ENCODE peak calls at places on chromosomes 2 and 18, in six cellular contexts. F is H9, M is pancreas, Z is heart left ventricle, J is adrenal gland, L is esophagus squamous epithelium. D is an unnamed sample.

GRCh38 chr2:154427453-154427852 is 271.0 kb upstream of the KCNJ3 start:
- DNase-seq in M (no peak), F (no peak), L (no peak), J (no peak), Z (no peak), D (no peak)

GRCh38 chr2:115160523-115161521 is 718.4 kb downstream of the DPP10 start:
- DNase-seq in J (peak; percentile 62), M (peak; percentile 74), Z (no peak), F (peak; percentile 68), L (no peak), D (peak; percentile 6)

GRCh38 chr18:396251-396555 is 104.3 kb downstream of the COLEC12 start:
- DNase-seq in Z (no peak), M (no peak), L (no peak), J (no peak), F (no peak), D (no peak)

GRCh38 chr2:37802106-37802791 is 122.8 kb upstream of the RMDN2 start:
- DNase-seq in F (no peak), Z (no peak), L (no peak), M (no peak), J (no peak), D (no peak)

GRCh38 chr2:106542730-106543359 is 55.7 kb downstream of the CD8B2 start:
- DNase-seq in M (peak; percentile 42), L (no peak), Z (peak; percentile 45), J (peak; percentile 85), F (peak; percentile 73), D (peak; percentile 56)

GRCh38 chr2:12277305-12278034 is 439.3 kb upstream of the TRIB2 start:
- DNase-seq in F (no peak), Z (no peak), M (no peak), L (no peak), J (no peak), D (no peak)

GRCh38 chr2:128091691-128092050 is 671 bp downstream of the UGGT1 start:
- DNase-seq in L (no peak), F (no peak), M (no peak), J (no peak), Z (no peak), D (no peak)

GRCh38 chr2:110865188-110865587 is 132.8 kb downstream of the ACOXL start:
- DNase-seq in J (no peak), Z (no peak), M (no peak), L (no peak), F (no peak), D (no peak)

GRCh38 chr18:44568986-44569385 is 111.7 kb upstream of the SETBP1 start:
- DNase-seq in L (no peak), F (no peak), M (no peak), J (no peak), Z (no peak), D (no peak)

GRCh38 chr2:127566576-127566975 is 31.1 kb downstream of the MYO7B start:
- DNase-seq in F (peak; percentile 40), M (no peak), L (no peak), J (peak; percentile 37), Z (no peak), D (no peak)

GRCh38 chr2:197208029-197208428 is 102.6 kb downstream of the ANKRD44 start:
- DNase-seq in M (no peak), J (no peak), Z (no peak), L (no peak), F (no peak), D (no peak)

GRCh38 chr2:127032601-127033000 is 74.4 kb downstream of the BIN1 start:
- DNase-seq in M (no peak), Z (no peak), F (no peak), L (no peak), J (no peak), D (no peak)

GRCh38 chr2:75074228-75074627 is 115.8 kb downstream of the POLE4 start:
- DNase-seq in M (no peak), Z (no peak), L (no peak), J (no peak), F (no peak), D (no peak)

GRCh38 chr2:211455225-211455841 is 898.9 kb downstream of the CPS1 start:
- DNase-seq in F (peak; percentile 41), Z (no peak), L (no peak), J (peak; percentile 68), M (no peak), D (peak; percentile 49)

GRCh38 chr2:27322301-27322765 is 564 bp downstream of the MPV17 start:
- DNase-seq in J (peak; percentile 69), M (peak; percentile 32), F (no peak), Z (peak; percentile 25), L (no peak), D (no peak)

GRCh38 chr18:47260138-47260923 is 8.9 kb upstream of the SKOR2 start:
- DNase-seq in F (peak; percentile 86), Z (peak; percentile 24), J (no peak), M (peak; percentile 38), L (no peak), D (no peak)

GRCh38 chr2:9639000-9639602 is 8.3 kb upstream of the YWHAQ start:
- DNase-seq in L (no peak), M (no peak), J (peak; percentile 59), Z (no peak), F (no peak), D (no peak)

GRCh38 chr2:218959761-218960195 is 312 bp downstream of the CDK5R2 start:
- DNase-seq in Z (no peak), J (no peak), L (no peak), M (no peak), F (peak; percentile 33), D (no peak)

GRCh38 chr2:218959141-218959731 is at the start of gene CDK5R2:
- DNase-seq in L (no peak), J (peak; percentile 95), F (peak; percentile 96), M (peak; percentile 73), Z (peak; percentile 68), D (peak; percentile 98)

GRCh38 chr2:218961229-218961628 is 1.8 kb downstream of the CDK5R2 start:
- DNase-seq in Z (no peak), J (no peak), L (no peak), F (no peak), M (no peak), D (no peak)

GRCh38 chr2:218961651-218962570 is 2.4 kb downstream of the CDK5R2 start:
- DNase-seq in J (peak; percentile 59), L (no peak), Z (no peak), F (peak; percentile 74), M (no peak), D (peak; percentile 86)

DNA sequence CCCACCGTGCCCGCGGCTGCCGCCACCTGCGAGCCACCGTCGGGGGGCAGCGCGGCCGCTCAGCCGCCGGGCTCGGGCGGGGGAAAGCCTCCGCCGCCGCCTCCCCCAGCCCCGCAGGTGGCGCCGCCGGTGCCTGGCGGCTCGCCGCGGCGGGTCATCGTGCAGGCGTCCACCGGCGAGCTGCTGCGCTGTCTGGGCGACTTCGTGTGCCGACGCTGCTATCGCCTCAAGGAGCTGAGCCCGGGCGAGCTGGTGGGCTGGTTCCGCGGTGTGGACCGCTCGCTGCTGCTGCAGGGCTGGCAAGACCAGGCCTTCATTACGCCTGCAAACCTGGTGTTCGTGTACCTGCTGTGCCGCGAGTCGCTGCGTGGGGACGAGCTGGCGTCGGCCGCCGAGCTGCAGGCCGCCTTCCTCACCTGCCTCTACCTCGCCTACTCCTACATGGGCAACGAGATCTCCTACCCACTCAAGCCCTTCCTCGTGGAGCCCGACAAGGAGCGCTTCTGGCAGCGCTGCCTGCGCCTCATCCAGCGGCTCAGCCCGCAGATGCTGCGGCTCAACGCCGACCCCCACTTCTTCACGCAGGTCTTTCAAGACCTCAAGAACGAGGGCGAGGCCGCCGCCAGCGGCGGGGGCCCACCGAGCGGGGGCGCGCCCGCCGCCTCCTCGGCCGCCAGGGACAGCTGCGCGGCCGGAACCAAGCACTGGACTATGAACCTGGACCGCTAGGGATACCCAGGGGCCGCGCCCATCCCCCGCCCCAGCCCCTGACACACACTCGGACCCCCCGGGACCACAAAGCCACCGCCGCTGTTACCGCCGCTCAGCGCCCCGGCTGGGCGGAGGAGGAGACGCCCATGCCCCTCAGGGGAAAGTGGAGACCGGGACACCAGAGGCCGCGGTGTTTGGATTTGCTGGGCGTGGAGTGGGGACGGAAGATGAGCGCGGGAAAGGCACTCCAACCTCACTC is 1.0 kb downstream of the CDK5R2 start:
- DNase-seq in J (peak; percentile 25), F (no peak), Z (no peak), L (no peak), M (no peak), D (peak; percentile 54)
- H3K27me3 ChIP-seq in J (peaks cover 59% of the 10 kb centered on the region), F (peaks cover 20% of the 10 kb centered on the region), Z (peaks cover 98% of the 10 kb centered on the region), L (peaks cover 40% of the 10 kb centered on the region), M (peaks cover 55% of the 10 kb centered on the region), D (no peaks in the 10 kb centered on the region)

DNA sequence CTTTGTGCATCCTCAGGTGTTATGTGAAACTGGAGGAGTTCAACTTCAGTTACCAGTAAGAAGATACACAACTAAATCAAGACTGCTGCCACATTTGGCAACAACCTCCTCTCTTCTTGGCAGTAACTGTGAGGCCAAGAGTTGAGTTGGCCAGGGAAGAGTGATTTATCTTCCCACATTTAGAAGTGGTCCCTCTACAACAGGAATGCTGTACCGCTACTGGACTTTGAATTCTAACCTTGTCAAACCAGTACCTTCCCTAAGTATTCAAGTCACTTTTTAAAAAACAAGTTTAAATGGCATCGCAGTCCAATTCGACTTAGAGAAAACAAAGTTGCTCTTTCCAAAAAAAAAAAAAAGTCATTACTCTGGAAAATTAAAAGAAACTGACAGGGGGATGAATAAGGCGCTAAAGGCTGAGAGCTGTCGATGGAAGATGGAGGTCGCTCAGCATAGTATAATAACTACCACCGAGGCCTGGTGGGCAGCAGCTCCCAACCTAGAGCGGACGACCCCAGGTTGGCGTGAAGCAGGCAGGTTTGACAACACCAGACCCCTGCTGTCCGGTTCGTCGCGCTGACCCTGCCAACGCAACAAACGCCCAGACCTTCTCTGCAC is 1.0 kb downstream of the MAP4K3 start:
- DNase-seq in M (no peak), L (no peak), Z (peak; percentile 47), J (peak; percentile 72), F (peak; percentile 41), D (no peak)
- H3K4me1 ChIP-seq in M (peaks cover 22% of the 10 kb centered on the region), L (peaks cover 23% of the 10 kb centered on the region), Z (peaks cover 72% of the 10 kb centered on the region), J (peaks cover 74% of the 10 kb centered on the region), F (peaks cover 12% of the 10 kb centered on the region), D (peaks cover 9% of the 10 kb centered on the region)

GRCh38 chr2:32863326-32863725 is 83.4 kb upstream of the LTBP1 start:
- DNase-seq in Z (no peak), L (no peak), F (no peak), M (no peak), J (no peak), D (no peak)
- TF ChIP-seq CTCF in Z (no peak), L (no peak), F (no peak), M (no peak), J (no peak), D (no peak)

GRCh38 chr18:11658989-11659388 is 30.1 kb upstream of the GNAL start:
- DNase-seq in M (no peak), L (no peak), F (peak; percentile 12), J (no peak), Z (no peak), D (no peak)

GRCh38 chr18:11657152-11657551 is 31.9 kb upstream of the GNAL start:
- DNase-seq in L (no peak), J (no peak), F (peak; percentile 14), M (no peak), Z (no peak), D (no peak)

GRCh38 chr18:11655605-11655932 is 33.5 kb upstream of the GNAL start:
- DNase-seq in F (no peak), Z (no peak), J (no peak), L (no peak), M (no peak), D (no peak)

GRCh38 chr18:11657554-11657953 is 31.5 kb upstream of the GNAL start:
- DNase-seq in L (no peak), M (no peak), F (no peak), J (no peak), Z (no peak), D (no peak)

DNA sequence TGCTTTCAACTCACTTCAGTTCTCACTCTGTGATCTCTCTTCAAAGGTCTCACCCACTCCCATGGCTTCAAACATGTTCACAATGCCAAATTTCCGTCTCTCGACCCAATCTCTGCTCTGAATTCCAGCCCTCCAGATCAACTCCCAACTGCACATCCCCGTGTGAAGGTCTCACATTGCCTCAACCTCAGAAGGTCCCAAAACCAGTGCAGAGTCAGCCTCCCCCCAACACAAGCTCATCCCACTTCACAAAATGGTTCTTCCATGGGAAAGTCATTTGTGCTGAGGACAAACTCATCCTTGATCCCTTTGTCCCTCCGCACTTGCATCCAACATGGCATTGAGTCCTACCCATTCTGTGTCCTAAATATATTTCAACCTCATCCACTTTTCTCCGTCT is 31.0 kb upstream of the GNAL start:
- DNase-seq in Z (no peak), F (no peak), M (no peak), L (no peak), J (no peak), D (no peak)
- H3K27me3 ChIP-seq in Z (peaks cover 52% of the 10 kb centered on the region), F (no peaks in the 10 kb centered on the region), M (no peaks in the 10 kb centered on the region), L (no peaks in the 10 kb centered on the region), J (peaks cover 6% of the 10 kb centered on the region), D (no peaks in the 10 kb centered on the region)

D was measured in BE2C.